ENCODE peak calls at places on chromosome 20, in eight cellular contexts. One of them, this sample, is unnamed.

GRCh38 chr20:51930775-51931174 is 128.5 kb upstream of the SALL4 start:
- DNase-seq in GM12892: no peak
- DNase-seq in prostate gland: no peak
- DNase-seq in upper lobe of left lung: no peak
- DNase-seq in body of pancreas: no peak
- DNase-seq in endothelial cell of umbilical vein: peak; percentile 95
- DNase-seq in K562: no peak
- DNase-seq in tibial nerve: no peak
- DNase-seq in this sample: peak; percentile 49

GRCh38 chr20:3863317-3863716 is 16.7 kb downstream of the MAVS start:
- DNase-seq in GM12892: no peak
- DNase-seq in prostate gland: no peak
- DNase-seq in upper lobe of left lung: no peak
- DNase-seq in body of pancreas: no peak
- DNase-seq in endothelial cell of umbilical vein: no peak
- DNase-seq in K562: no peak
- DNase-seq in tibial nerve: no peak
- DNase-seq in this sample: no peak

GRCh38 chr20:40582531-40582930 is 106.5 kb downstream of the MAFB start:
- DNase-seq in GM12892: no peak
- DNase-seq in prostate gland: no peak
- DNase-seq in upper lobe of left lung: no peak
- DNase-seq in body of pancreas: no peak
- DNase-seq in endothelial cell of umbilical vein: no peak
- DNase-seq in K562: no peak
- DNase-seq in tibial nerve: no peak
- DNase-seq in this sample: no peak

GRCh38 chr20:39360029-39360620 is 398.0 kb downstream of the DHX35 start:
- DNase-seq in GM12892: no peak
- DNase-seq in prostate gland: no peak
- DNase-seq in upper lobe of left lung: no peak
- DNase-seq in body of pancreas: no peak
- DNase-seq in endothelial cell of umbilical vein: no peak
- DNase-seq in K562: no peak
- DNase-seq in tibial nerve: no peak
- DNase-seq in this sample: no peak

GRCh38 chr20:22744341-22745193 is 160.2 kb upstream of the FOXA2 start:
- DNase-seq in GM12892: no peak
- DNase-seq in prostate gland: peak; percentile 56
- DNase-seq in upper lobe of left lung: no peak
- DNase-seq in body of pancreas: no peak
- DNase-seq in endothelial cell of umbilical vein: peak; percentile 12
- DNase-seq in K562: no peak
- DNase-seq in tibial nerve: no peak
- DNase-seq in this sample: no peak

GRCh38 chr20:49567421-49568256 is at the start of gene PTGIS:
- DNase-seq in GM12892: no peak
- DNase-seq in prostate gland: no peak
- DNase-seq in upper lobe of left lung: peak; percentile 88
- DNase-seq in body of pancreas: no peak
- DNase-seq in endothelial cell of umbilical vein: no peak
- DNase-seq in K562: peak; percentile 29
- DNase-seq in tibial nerve: no peak
- DNase-seq in this sample: no peak

GRCh38 chr20:3766832-3767433 is 620 bp downstream of the ADISSP start:
- DNase-seq in GM12892: no peak
- DNase-seq in prostate gland: no peak
- DNase-seq in upper lobe of left lung: no peak
- DNase-seq in body of pancreas: no peak
- DNase-seq in endothelial cell of umbilical vein: no peak
- DNase-seq in K562: peak; percentile 44
- DNase-seq in tibial nerve: no peak
- DNase-seq in this sample: peak; percentile 84

GRCh38 chr20:38855356-38855755 is 49.9 kb downstream of the PPP1R16B start:
- DNase-seq in GM12892: no peak
- DNase-seq in prostate gland: no peak
- DNase-seq in upper lobe of left lung: no peak
- DNase-seq in body of pancreas: no peak
- DNase-seq in endothelial cell of umbilical vein: peak; percentile 34
- DNase-seq in K562: no peak
- DNase-seq in tibial nerve: no peak
- DNase-seq in this sample: no peak

GRCh38 chr20:50353289-50353961 is 156.8 kb upstream of the PTPN1 start:
- DNase-seq in GM12892: no peak
- DNase-seq in prostate gland: no peak
- DNase-seq in upper lobe of left lung: no peak
- DNase-seq in body of pancreas: no peak
- DNase-seq in endothelial cell of umbilical vein: no peak
- DNase-seq in K562: no peak
- DNase-seq in tibial nerve: no peak
- DNase-seq in this sample: no peak

GRCh38 chr20:53803492-53804155 is 210.0 kb upstream of the ZNF217 start:
- DNase-seq in GM12892: no peak
- DNase-seq in prostate gland: no peak
- DNase-seq in upper lobe of left lung: no peak
- DNase-seq in body of pancreas: no peak
- DNase-seq in endothelial cell of umbilical vein: no peak
- DNase-seq in K562: no peak
- DNase-seq in tibial nerve: no peak
- DNase-seq in this sample: no peak

GRCh38 chr20:16514145-16514544 is 59.1 kb downstream of the KIF16B start:
- DNase-seq in GM12892: no peak
- DNase-seq in prostate gland: no peak
- DNase-seq in upper lobe of left lung: no peak
- DNase-seq in body of pancreas: no peak
- DNase-seq in endothelial cell of umbilical vein: no peak
- DNase-seq in K562: no peak
- DNase-seq in tibial nerve: no peak
- DNase-seq in this sample: no peak

GRCh38 chr20:56468317-56469076 is at the start of gene RTF2:
- DNase-seq in GM12892: peak; percentile 77
- DNase-seq in prostate gland: peak; percentile 83
- DNase-seq in upper lobe of left lung: peak; percentile 100
- DNase-seq in body of pancreas: peak; percentile 92
- DNase-seq in endothelial cell of umbilical vein: peak; percentile 95
- DNase-seq in K562: peak; percentile 96
- DNase-seq in tibial nerve: peak; percentile 87
- DNase-seq in this sample: peak; percentile 99
- TF ChIP-seq POLR2A in GM12892: peak; percentile 82
- TF ChIP-seq POLR2A in prostate gland: peak; percentile 46
- TF ChIP-seq POLR2A in upper lobe of left lung: peak; percentile 79
- TF ChIP-seq POLR2A in body of pancreas: no peak
- TF ChIP-seq POLR2A in endothelial cell of umbilical vein: peak; percentile 78
- TF ChIP-seq POLR2A in K562: peak; percentile 86
- TF ChIP-seq POLR2A in tibial nerve: no peak
- TF ChIP-seq POLR2A in this sample: peak; percentile 80

GRCh38 chr20:62143118-62143975 is at the start of the genes PSMA7 and SS18L1:
- DNase-seq in GM12892: peak; percentile 90
- DNase-seq in prostate gland: peak; percentile 82
- DNase-seq in upper lobe of left lung: peak; percentile 99
- DNase-seq in body of pancreas: peak; percentile 86
- DNase-seq in endothelial cell of umbilical vein: peak; percentile 81
- DNase-seq in K562: peak; percentile 83
- DNase-seq in tibial nerve: peak; percentile 68
- DNase-seq in this sample: peak; percentile 98
- TF ChIP-seq POLR2A in GM12892: peak; percentile 75
- TF ChIP-seq POLR2A in prostate gland: peak; percentile 91
- TF ChIP-seq POLR2A in upper lobe of left lung: peak; percentile 99
- TF ChIP-seq POLR2A in body of pancreas: peak; percentile 91
- TF ChIP-seq POLR2A in endothelial cell of umbilical vein: peak; percentile 70
- TF ChIP-seq POLR2A in K562: peak; percentile 74
- TF ChIP-seq POLR2A in tibial nerve: peak; percentile 92
- TF ChIP-seq POLR2A in this sample: peak; percentile 76

DNA sequence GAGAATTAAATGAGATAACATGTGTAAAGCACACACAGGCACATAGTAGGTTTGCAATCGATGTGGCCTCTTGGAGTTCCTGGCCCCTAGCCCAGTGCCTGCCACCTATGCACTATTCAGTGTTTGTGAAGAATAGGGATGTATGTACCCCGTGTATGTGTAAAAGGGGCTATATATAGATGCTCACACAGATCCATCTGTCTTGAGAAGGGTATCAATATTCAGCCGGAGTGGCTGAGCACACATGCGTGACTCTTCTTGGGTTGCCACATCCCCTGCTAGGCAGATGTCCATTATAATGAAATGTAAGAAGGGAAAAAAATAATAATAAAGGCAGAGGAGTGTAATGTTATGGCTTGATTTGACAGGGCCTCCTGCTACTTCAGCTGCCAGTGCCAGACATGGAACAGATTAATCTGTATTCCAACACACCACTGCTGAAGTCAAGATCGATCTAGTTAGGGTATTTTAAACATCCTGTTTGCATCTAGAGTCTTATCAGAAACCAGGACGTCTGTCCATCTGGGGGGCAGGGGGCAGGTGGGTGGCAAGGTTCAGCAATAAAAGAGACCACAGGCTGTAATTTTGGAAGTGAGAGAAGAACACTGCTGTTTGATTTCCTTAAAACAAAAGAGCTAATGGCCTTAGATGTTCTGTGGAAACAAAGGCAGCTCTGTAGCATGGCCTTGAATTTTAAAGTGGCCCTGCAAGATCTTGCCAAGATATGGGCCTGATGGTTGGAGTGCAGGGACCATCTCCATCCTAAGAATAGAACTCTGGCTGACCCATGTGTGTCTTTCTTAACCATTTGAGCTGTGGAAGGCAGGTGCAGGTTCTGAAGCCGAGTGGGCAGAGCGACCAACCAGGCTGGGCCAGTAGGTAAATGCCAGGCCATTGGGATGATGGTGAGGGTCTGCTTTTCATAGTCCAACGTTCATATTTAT is 74.1 kb upstream of the VSTM2L start:
- DNase-seq in GM12892: no peak
- DNase-seq in prostate gland: no peak
- DNase-seq in upper lobe of left lung: no peak
- DNase-seq in body of pancreas: no peak
- DNase-seq in endothelial cell of umbilical vein: no peak
- DNase-seq in K562: no peak
- DNase-seq in tibial nerve: no peak
- DNase-seq in this sample: no peak
- TF ChIP-seq POLR2A in GM12892: no peak
- TF ChIP-seq POLR2A in prostate gland: no peak
- TF ChIP-seq POLR2A in upper lobe of left lung: no peak
- TF ChIP-seq POLR2A in body of pancreas: no peak
- TF ChIP-seq POLR2A in endothelial cell of umbilical vein: no peak
- TF ChIP-seq POLR2A in K562: no peak
- TF ChIP-seq POLR2A in tibial nerve: no peak
- TF ChIP-seq POLR2A in this sample: no peak

GRCh38 chr20:63979549-63980316 is at the start of gene SAMD10:
- DNase-seq in GM12892: peak; percentile 73
- DNase-seq in prostate gland: no peak
- DNase-seq in upper lobe of left lung: peak; percentile 92
- DNase-seq in body of pancreas: peak; percentile 55
- DNase-seq in endothelial cell of umbilical vein: peak; percentile 35
- DNase-seq in K562: peak; percentile 67
- DNase-seq in tibial nerve: peak; percentile 12
- DNase-seq in this sample: peak; percentile 65

GRCh38 chr20:63976980-63977391 is 2.5 kb downstream of the SAMD10 start:
- DNase-seq in GM12892: no peak
- DNase-seq in prostate gland: no peak
- DNase-seq in upper lobe of left lung: peak; percentile 74
- DNase-seq in body of pancreas: no peak
- DNase-seq in endothelial cell of umbilical vein: no peak
- DNase-seq in K562: no peak
- DNase-seq in tibial nerve: no peak
- DNase-seq in this sample: no peak

GRCh38 chr20:63977392-63978276 is 1.8 kb downstream of the SAMD10 start:
- DNase-seq in GM12892: no peak
- DNase-seq in prostate gland: no peak
- DNase-seq in upper lobe of left lung: peak; percentile 76
- DNase-seq in body of pancreas: no peak
- DNase-seq in endothelial cell of umbilical vein: no peak
- DNase-seq in K562: peak; percentile 38
- DNase-seq in tibial nerve: no peak
- DNase-seq in this sample: peak; percentile 67

GRCh38 chr20:63979221-63979548 is 257 bp downstream of the SAMD10 start:
- DNase-seq in GM12892: no peak
- DNase-seq in prostate gland: no peak
- DNase-seq in upper lobe of left lung: no peak
- DNase-seq in body of pancreas: no peak
- DNase-seq in endothelial cell of umbilical vein: no peak
- DNase-seq in K562: no peak
- DNase-seq in tibial nerve: no peak
- DNase-seq in this sample: no peak

GRCh38 chr20:63978319-63979220 is 872 bp downstream of the SAMD10 start:
- DNase-seq in GM12892: peak; percentile 65
- DNase-seq in prostate gland: peak; percentile 80
- DNase-seq in upper lobe of left lung: peak; percentile 93
- DNase-seq in body of pancreas: peak; percentile 88
- DNase-seq in endothelial cell of umbilical vein: peak; percentile 30
- DNase-seq in K562: peak; percentile 73
- DNase-seq in tibial nerve: no peak
- DNase-seq in this sample: peak; percentile 46
- TF ChIP-seq POLR2A in GM12892: peak; percentile 64
- TF ChIP-seq POLR2A in prostate gland: no peak
- TF ChIP-seq POLR2A in upper lobe of left lung: peak; percentile 53
- TF ChIP-seq POLR2A in body of pancreas: peak; percentile 21
- TF ChIP-seq POLR2A in endothelial cell of umbilical vein: no peak
- TF ChIP-seq POLR2A in K562: peak; percentile 63
- TF ChIP-seq POLR2A in tibial nerve: no peak
- TF ChIP-seq POLR2A in this sample: no peak